ENCODE peak calls at places on chromosomes 3 and 15, in four cellular contexts. Q, V, L and Y are unnamed samples.

GRCh38 chr3:43432462-43432861 is 146.1 kb downstream of the SNRK start:
- DNase-seq in Q (no peak), V (no peak), L (no peak), Y (no peak)

GRCh38 chr15:48086162-48086561 is 34.6 kb upstream of the SLC24A5 start:
- DNase-seq in Q (no peak), V (no peak), L (no peak), Y (peak)

GRCh38 chr3:46866720-46867549 is 3.7 kb upstream of the MYL3 start:
- DNase-seq in Q (peak), V (peak), L (peak), Y (peak)

GRCh38 chr15:48424076-48424475 is 92.8 kb downstream of the DUT start:
- DNase-seq in Q (no peak), V (no peak), L (no peak), Y (no peak)

GRCh38 chr3:145557405-145557804 is 603.6 kb downstream of the PLOD2 start:
- DNase-seq in Q (no peak), V (no peak), L (no peak), Y (no peak)

GRCh38 chr3:141239551-141240281 is 8.1 kb downstream of the PXYLP1 start:
- DNase-seq in Q (no peak), V (no peak), L (no peak), Y (no peak)

GRCh38 chr15:31241888-31242287 is 84.7 kb upstream of the KLF13 start:
- DNase-seq in Q (no peak), V (no peak), L (no peak), Y (no peak)

GRCh38 chr3:43413676-43414368 is 127.5 kb downstream of the SNRK start:
- DNase-seq in Q (no peak), V (no peak), L (no peak), Y (no peak)

GRCh38 chr3:15959434-15959811 is 161.6 kb upstream of the ANKRD28 start:
- DNase-seq in Q (no peak), V (no peak), L (no peak), Y (no peak)

GRCh38 chr3:12679468-12679867 is 15.6 kb upstream of the RAF1 start:
- DNase-seq in Q (no peak), V (no peak), L (no peak), Y (peak)

GRCh38 chr3:13141991-13142412 is 68.8 kb upstream of the IQSEC1 start:
- DNase-seq in Q (no peak), V (no peak), L (no peak), Y (peak)

GRCh38 chr3:69562001-69562400 is 176.1 kb upstream of the FRMD4B start:
- DNase-seq in Q (no peak), V (no peak), L (no peak), Y (no peak)

GRCh38 chr15:85725019-85725418 is 69.7 kb downstream of the KLHL25 start:
- DNase-seq in Q (no peak), V (no peak), L (no peak), Y (no peak)

GRCh38 chr3:64900916-64901903 is 213.4 kb upstream of the ADAMTS9 start:
- DNase-seq in Q (no peak), V (no peak), L (no peak), Y (no peak)

GRCh38 chr3:94413721-94414106 is 350.9 kb downstream of the NSUN3 start:
- DNase-seq in Q (no peak), V (no peak), L (no peak), Y (peak)

GRCh38 chr15:94287794-94288246 is 56.5 kb downstream of the MCTP2 start:
- DNase-seq in Q (peak), V (no peak), L (no peak), Y (no peak)

GRCh38 chr3:111859061-111859973 is at the start of gene PHLDB2:
- DNase-seq in Q (peak), V (no peak), L (peak), Y (peak)

GRCh38 chr3:182440101-182440500 is 353.2 kb upstream of the ATP11B start:
- DNase-seq in Q (no peak), V (no peak), L (no peak), Y (no peak)

GRCh38 chr3:149547954-149548728 is 73.6 kb downstream of the TM4SF4 start:
- DNase-seq in Q (no peak), V (no peak), L (no peak), Y (peak)